ENCODE peak calls at places on chromosome 13, in eight cellular contexts. T is GDM1; R is stimulated activated CD8-positive, alpha-beta memory T cell treated with anti-CD3 and anti-CD28 coated beads, Interleukin-15, amount 100 ng/mL, for 24 hours; O is CD8-positive, alpha-beta memory T cell; J is stomach; M is OCI-LY7; I is Right ventricle myocardium superior; G is effector CD4-positive, alpha-beta T cell. B is an unnamed sample.

GRCh38 chr13:22189176-22190048 is 518.5 kb downstream of the FGF9 start:
- DNase-seq in T (no peak), R (no peak), O (no peak), J (no peak), M (no peak), I (no peak), G (no peak), B (no peak)

GRCh38 chr13:99969934-99970760 is 1.4 kb downstream of the ZIC5 start:
- DNase-seq in T (no peak), R (no peak), O (no peak), J (no peak), M (no peak), I (no peak), G (no peak), B (no peak)

GRCh38 chr13:48808689-48809088 is 155.0 kb downstream of the CYSLTR2 start:
- DNase-seq in T (no peak), R (no peak), O (no peak), J (no peak), M (no peak), I (no peak), G (no peak), B (no peak)

GRCh38 chr13:111873676-111874178 is 193.2 kb upstream of the SOX1 start:
- DNase-seq in T (no peak), R (no peak), O (no peak), J (no peak), M (no peak), I (no peak), G (no peak), B (no peak)

GRCh38 chr13:103210348-103210747 is 144.1 kb upstream of the SLC10A2 start:
- DNase-seq in T (no peak), R (no peak), O (no peak), J (no peak), M (no peak), I (no peak), G (no peak), B (no peak)

GRCh38 chr13:75507027-75508001 is 25.3 kb upstream of the TBC1D4 start:
- DNase-seq in T (no peak), R (no peak), O (no peak), J (no peak), M (no peak), I (no peak), G (no peak), B (no peak)

GRCh38 chr13:110503037-110503901 is 58.3 kb downstream of the RAB20 start:
- DNase-seq in T (no peak), R (no peak), O (no peak), J (no peak), M (no peak), I (no peak), G (no peak), B (no peak)

GRCh38 chr13:53161231-53161630 is 132.6 kb downstream of the OLFM4 start:
- DNase-seq in T (no peak), R (no peak), O (no peak), J (no peak), M (no peak), I (no peak), G (no peak), B (no peak)

GRCh38 chr13:83824561-83824960 is 57.7 kb downstream of the SLITRK1 start:
- DNase-seq in T (no peak), R (no peak), O (peak), J (no peak), M (no peak), I (no peak), G (no peak), B (no peak)

GRCh38 chr13:45119469-45119989 is 781 bp upstream of the GTF2F2 start:
- DNase-seq in T (peak), R (no peak), O (peak), J (no peak), M (peak), I (no peak), G (peak), B (peak)

GRCh38 chr13:39132286-39132685 is 94.0 kb downstream of the NHLRC3 start:
- DNase-seq in T (no peak), R (no peak), O (no peak), J (no peak), M (no peak), I (no peak), G (no peak), B (no peak)

GRCh38 chr13:69828527-69828926 is 279.1 kb upstream of the ATXN8OS start:
- DNase-seq in T (no peak), R (no peak), O (no peak), J (no peak), M (no peak), I (no peak), G (no peak), B (no peak)

GRCh38 chr13:50690020-50690419 is 153.5 kb downstream of the DLEU7 start:
- DNase-seq in T (no peak), R (no peak), O (no peak), J (no peak), M (no peak), I (no peak), G (no peak), B (no peak)

GRCh38 chr13:102901615-102902305 is 55.9 kb downstream of the ERCC5 start:
- DNase-seq in T (no peak), R (no peak), O (no peak), J (no peak), M (no peak), I (no peak), G (no peak), B (no peak)

GRCh38 chr13:33466262-33466661 is 180.7 kb upstream of the STARD13 start:
- DNase-seq in T (no peak), R (no peak), O (no peak), J (no peak), M (no peak), I (no peak), G (no peak), B (no peak)

GRCh38 chr13:44191504-44192171 is 182.0 kb upstream of the SERP2 start:
- DNase-seq in T (no peak), R (no peak), O (peak), J (peak), M (peak), I (no peak), G (no peak), B (no peak)

GRCh38 chr13:94313321-94313720 is 166.2 kb downstream of the DCT start:
- DNase-seq in T (no peak), R (no peak), O (no peak), J (no peak), M (no peak), I (no peak), G (no peak), B (no peak)

GRCh38 chr13:99605417-99606321 is 104.4 kb downstream of the TM9SF2 start:
- DNase-seq in T (peak), R (no peak), O (peak), J (peak), M (peak), I (peak), G (peak), B (peak)

GRCh38 chr13:41588899-41589298 is 131.5 kb downstream of the RGCC start:
- DNase-seq in T (peak), R (no peak), O (no peak), J (no peak), M (no peak), I (no peak), G (no peak), B (no peak)

GRCh38 chr13:108897955-108898354 is 268.5 kb downstream of the MYO16 start:
- DNase-seq in T (no peak), R (no peak), O (no peak), J (no peak), M (no peak), I (no peak), G (no peak), B (no peak)

GRCh38 chr13:97030705-97031452 is 36.6 kb upstream of the OXGR1 start:
- DNase-seq in T (no peak), R (no peak), O (no peak), J (no peak), M (no peak), I (no peak), G (no peak), B (no peak)

GRCh38 chr13:23705578-23705977 is 135.4 kb downstream of the TNFRSF19 start:
- DNase-seq in T (no peak), R (no peak), O (no peak), J (no peak), M (no peak), I (no peak), G (no peak), B (no peak)

GRCh38 chr13:20696073-20696472 is 7.4 kb upstream of the IL17D start:
- DNase-seq in T (no peak), R (no peak), O (no peak), J (no peak), M (no peak), I (no peak), G (no peak), B (no peak)

GRCh38 chr13:113291997-113292862 is 4.8 kb upstream of the LAMP1 start:
- DNase-seq in T (peak), R (no peak), O (no peak), J (no peak), M (no peak), I (peak), G (no peak), B (no peak)

GRCh38 chr13:24274452-24274971 is 34.9 kb upstream of the C1QTNF9 start:
- DNase-seq in T (peak), R (no peak), O (peak), J (peak), M (peak), I (peak), G (peak), B (peak)

GRCh38 chr13:74986609-74987008 is 495.4 kb downstream of the TBC1D4 start:
- DNase-seq in T (no peak), R (no peak), O (no peak), J (no peak), M (no peak), I (no peak), G (no peak), B (no peak)